ENCODE peak calls at places on chromosomes 13 and 19, in ten cellular contexts. F, O, M, K, R, Z, V, E, H and W are unnamed samples. For H3K4me1, the result is how much of the 10 kb centered on the place peaks cover.

GRCh38 chr19:10852941-10853340 is 4.7 kb downstream of the C19orf38 start:
- DNase-seq in F (no peak), O (no peak), M (no peak), K (no peak), R (no peak), Z (no peak), V (no peak), E (no peak), H (no peak), W (no peak)

GRCh38 chr13:62687727-62688126 is 1272.1 kb upstream of the PCDH20 start:
- DNase-seq in F (no peak), O (peak), M (no peak), K (no peak), R (no peak), Z (no peak), V (no peak), E (no peak), H (peak), W (no peak)

GRCh38 chr13:28322256-28322895 is 172.6 kb downstream of the FLT1 start:
- DNase-seq in F (no peak), O (no peak), M (no peak), K (no peak), R (peak), Z (no peak), V (peak), E (no peak), H (no peak), W (no peak)

GRCh38 chr13:73394066-73394465 is 335.3 kb downstream of the KLF5 start:
- DNase-seq in F (no peak), O (no peak), M (no peak), K (no peak), R (no peak), Z (no peak), V (no peak), E (no peak), H (no peak), W (no peak)

GRCh38 chr19:40090256-40091204 is at the start of gene ZNF780A:
- DNase-seq in F (peak), O (peak), M (peak), K (peak), R (peak), Z (peak), V (peak), E (peak), H (peak), W (peak)

GRCh38 chr19:56637976-56638555 is 4.9 kb upstream of the SMIM17 start:
- DNase-seq in F (no peak), O (peak), M (no peak), K (peak), R (no peak), Z (peak), V (peak), E (peak), H (peak), W (peak)

GRCh38 chr13:81304121-81304659 is 963.3 kb upstream of the SPRY2 start:
- DNase-seq in F (no peak), O (no peak), M (no peak), K (no peak), R (no peak), Z (no peak), V (no peak), E (no peak), H (no peak), W (no peak)

GRCh38 chr13:112449545-112449930 is 73.4 kb downstream of the SPACA7 start:
- DNase-seq in F (no peak), O (no peak), M (no peak), K (no peak), R (peak), Z (no peak), V (no peak), E (no peak), H (peak), W (no peak)

GRCh38 chr19:41877490-41877876 is 404 bp downstream of the CD79A start:
- DNase-seq in F (no peak), O (no peak), M (no peak), K (no peak), R (no peak), Z (no peak), V (no peak), E (no peak), H (no peak), W (no peak)

GRCh38 chr19:31285744-31286143 is 63.5 kb downstream of the TSHZ3 start:
- DNase-seq in F (no peak), O (peak), M (no peak), K (no peak), R (no peak), Z (no peak), V (peak), E (no peak), H (no peak), W (peak)
- H3K4me3 ChIP-seq in F (no peak), O (no peak), M (no peak), K (no peak), R (no peak), Z (no peak), V (peak), E (no peak), H (no peak), W (no peak)

GRCh38 chr19:29845576-29846176 is 33.9 kb downstream of the CCNE1 start:
- DNase-seq in F (no peak), O (peak), M (no peak), K (peak), R (peak), Z (peak), V (peak), E (no peak), H (peak), W (peak)
- H3K4me1 ChIP-seq in F (under half), O (under half), M (under half), K (under half), R (under half), Z (under half), V (under half), E (under half), H (under half), W (under half)

DNA sequence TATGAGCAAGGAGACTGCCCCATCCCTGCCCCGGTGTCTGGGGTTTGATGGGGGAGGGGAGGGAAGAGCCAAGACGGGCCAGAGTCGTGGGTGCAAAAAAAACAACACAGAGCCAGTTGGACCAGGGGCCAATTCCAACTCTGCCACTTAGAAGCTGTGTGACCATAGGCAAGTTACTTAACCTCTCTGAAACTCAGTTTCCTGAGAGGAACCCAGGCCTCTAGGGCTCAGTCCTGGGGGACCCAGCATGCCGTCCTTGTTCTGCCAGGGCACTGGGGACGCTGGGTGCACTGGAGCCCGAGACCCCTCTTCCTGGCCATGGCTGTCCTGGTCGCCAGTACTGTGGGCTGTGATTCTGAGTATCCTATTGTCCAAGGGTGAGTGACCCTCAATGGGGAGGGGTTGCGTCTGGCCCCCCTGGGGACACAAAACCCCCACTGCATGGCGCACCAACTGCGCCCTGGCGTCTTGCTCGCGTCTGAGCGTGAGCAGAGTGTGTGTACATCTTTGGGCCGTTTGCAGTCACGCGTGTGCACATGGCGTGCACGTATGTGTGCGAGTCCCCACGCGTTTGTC is 24.6 kb downstream of the CLEC4M start:
- DNase-seq in F (no peak), O (no peak), M (no peak), K (no peak), R (no peak), Z (no peak), V (no peak), E (no peak), H (no peak), W (no peak)
- H3K4me3 ChIP-seq in F (no peak), O (peak), M (peak), K (no peak), R (no peak), Z (no peak), V (no peak), E (no peak), H (no peak), W (no peak)

DNA sequence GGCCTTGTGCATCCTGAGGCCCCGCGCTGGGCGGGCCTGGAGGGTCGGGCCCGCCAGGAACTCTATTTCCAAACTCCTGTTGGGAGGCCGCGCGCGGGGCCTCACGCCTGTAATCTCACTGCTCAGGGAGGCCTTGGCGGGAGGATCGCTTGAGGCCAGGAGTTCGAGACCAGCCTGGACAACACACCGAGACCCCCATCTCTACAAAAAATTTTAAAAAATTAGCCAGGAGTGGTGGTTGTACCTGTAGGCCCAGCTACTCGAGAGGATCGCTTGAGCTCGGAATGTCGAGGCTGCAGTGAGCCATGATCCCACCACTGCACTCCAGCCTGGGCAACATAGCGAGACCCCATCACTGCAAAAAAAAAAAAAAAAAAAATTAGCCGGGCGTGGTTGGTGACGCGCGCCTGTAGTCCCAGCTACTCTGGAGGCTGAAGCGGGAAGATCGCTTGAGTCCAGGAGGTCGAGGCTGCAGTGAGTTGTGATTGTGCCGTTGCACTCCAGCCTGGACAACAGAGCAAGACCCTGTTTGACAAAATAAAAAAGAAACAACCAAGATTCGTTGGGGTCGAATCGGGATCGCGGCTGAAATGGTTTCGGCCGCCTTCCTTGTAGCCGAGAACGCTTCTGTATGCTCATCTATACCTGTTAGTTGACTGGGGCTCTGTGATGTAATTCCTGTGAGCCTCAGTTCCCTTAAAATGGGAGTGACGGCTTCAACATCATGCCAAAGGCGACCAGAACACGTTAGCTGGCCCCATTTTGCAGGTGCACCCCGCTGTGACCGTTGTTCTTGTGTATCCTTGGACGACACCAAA is 636 bp downstream of the SF3A2 start:
- DNase-seq in F (no peak), O (no peak), M (no peak), K (no peak), R (no peak), Z (no peak), V (peak), E (no peak), H (no peak), W (no peak)
- H3K4me1 ChIP-seq in F (under half), O (under half), M (under half), K (under half), R (under half), Z (under half), V (under half), E (half or more), H (under half), W (under half)

DNA sequence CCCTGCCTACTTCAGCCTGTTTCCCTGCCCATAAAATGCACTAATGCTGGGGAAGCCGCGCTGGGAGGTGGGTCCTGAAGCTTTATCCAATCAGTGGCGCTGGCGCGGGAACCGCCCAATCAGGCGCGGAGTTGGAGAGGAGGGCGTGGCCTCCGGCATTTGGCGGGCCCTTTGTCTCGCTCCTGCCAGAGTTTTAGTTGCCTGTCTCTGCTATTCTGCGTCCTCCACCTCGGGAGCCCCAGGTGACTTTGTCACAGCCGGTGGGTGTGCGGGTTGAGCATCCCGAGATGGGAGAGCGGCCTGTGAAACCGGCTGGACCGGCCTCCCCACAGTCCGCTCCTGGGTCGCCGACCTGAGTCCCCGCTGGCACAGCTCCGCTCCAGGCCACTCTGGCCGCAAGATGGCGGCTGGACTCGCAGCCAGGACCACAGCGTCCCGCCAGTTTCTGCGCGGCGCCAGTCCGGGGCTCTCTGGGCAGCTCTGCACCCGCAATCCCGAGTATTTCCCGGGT is 30.7 kb upstream of the ZNF429 start:
- DNase-seq in F (peak), O (peak), M (peak), K (peak), R (peak), Z (peak), V (peak), E (peak), H (peak), W (no peak)
- H3K4me3 ChIP-seq in F (peak), O (peak), M (peak), K (peak), R (peak), Z (no peak), V (peak), E (peak), H (peak), W (no peak)

GRCh38 chr13:64164435-64164834 is 2748.8 kb upstream of the PCDH20 start:
- DNase-seq in F (no peak), O (no peak), M (no peak), K (no peak), R (no peak), Z (no peak), V (no peak), E (peak), H (no peak), W (no peak)
- H3K4me1 ChIP-seq in F (under half), O (under half), M (under half), K (under half), R (under half), Z (under half), V (under half), E (under half), H (under half), W (under half)

GRCh38 chr13:109704771-109705628 is 81.4 kb downstream of the IRS2 start:
- DNase-seq in F (no peak), O (no peak), M (no peak), K (no peak), R (no peak), Z (peak), V (peak), E (peak), H (no peak), W (no peak)

GRCh38 chr13:109706015-109706715 is 80.2 kb downstream of the IRS2 start:
- DNase-seq in F (no peak), O (no peak), M (no peak), K (no peak), R (no peak), Z (no peak), V (no peak), E (no peak), H (no peak), W (no peak)

GRCh38 chr13:109703250-109703649 is 83.1 kb downstream of the IRS2 start:
- DNase-seq in F (no peak), O (no peak), M (no peak), K (no peak), R (no peak), Z (no peak), V (no peak), E (no peak), H (no peak), W (no peak)

GRCh38 chr13:109708014-109708617 is 78.3 kb downstream of the IRS2 start:
- DNase-seq in F (no peak), O (no peak), M (no peak), K (no peak), R (no peak), Z (no peak), V (no peak), E (no peak), H (no peak), W (no peak)

DNA sequence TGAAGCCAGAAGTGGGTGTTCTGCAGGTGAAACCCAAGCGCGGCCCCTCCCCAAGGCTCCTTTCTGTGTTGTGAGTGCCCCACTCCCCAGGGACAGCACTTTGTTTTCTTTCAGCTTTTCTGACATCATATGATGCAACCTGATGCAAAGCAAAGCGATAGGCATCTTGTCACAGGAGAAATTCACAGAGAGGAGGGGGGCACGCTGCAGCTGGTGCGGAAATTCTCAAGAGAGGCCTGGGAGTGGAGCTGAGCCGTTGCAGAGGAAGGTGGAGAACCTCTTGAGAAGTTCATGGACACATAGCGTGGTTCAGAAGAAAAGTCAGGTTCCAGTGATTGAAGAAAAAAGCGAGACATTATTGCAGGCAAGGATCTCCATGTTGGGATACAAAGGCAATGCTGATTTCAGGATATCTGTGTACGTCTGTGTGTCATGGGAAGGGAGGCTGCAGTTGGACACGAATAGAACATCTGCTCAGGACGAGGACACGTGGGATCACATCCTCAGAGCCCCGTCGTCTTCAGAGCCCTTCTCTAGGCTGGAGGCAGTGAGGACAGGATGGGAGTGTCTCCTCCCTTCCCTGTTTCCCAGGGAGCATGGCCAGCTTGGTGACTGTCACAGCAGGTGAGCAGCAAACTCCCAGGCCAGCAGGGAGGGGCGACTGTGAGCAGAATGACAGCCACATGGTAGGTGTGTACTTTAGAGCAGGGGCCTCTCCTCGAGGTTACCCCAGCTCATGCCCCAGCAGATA is 79.2 kb downstream of the IRS2 start:
- DNase-seq in F (no peak), O (no peak), M (no peak), K (no peak), R (no peak), Z (no peak), V (no peak), E (no peak), H (no peak), W (peak)
- H3K4me3 ChIP-seq in F (no peak), O (no peak), M (no peak), K (no peak), R (no peak), Z (no peak), V (no peak), E (no peak), H (no peak), W (no peak)

DNA sequence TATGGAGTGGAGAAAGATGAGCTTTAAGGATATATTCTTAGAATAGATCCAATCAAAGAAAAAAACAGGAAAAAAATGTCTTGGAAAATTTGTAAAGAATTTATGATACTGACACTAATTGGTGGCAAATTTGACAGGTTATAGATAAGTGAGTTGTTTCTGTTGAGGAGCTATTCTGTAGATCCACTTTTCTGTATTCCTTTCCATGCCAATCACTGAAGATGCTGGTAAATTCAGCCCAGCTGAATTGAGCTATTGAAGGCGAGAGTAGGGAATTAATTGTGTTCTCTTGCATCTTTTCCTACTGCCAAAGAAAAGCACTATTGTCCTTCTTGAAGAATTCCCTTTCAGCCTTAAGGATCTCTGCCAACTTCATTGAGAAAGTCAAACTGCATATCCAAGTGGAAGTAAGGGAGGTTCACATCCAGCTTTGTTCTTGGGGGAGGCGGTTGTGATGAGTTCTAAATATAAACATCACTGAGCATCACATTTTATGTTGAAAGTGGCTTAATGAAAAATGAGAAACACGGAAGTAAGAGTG is 113.1 kb downstream of the PCDH9 start:
- DNase-seq in F (no peak), O (peak), M (no peak), K (no peak), R (no peak), Z (no peak), V (no peak), E (no peak), H (no peak), W (no peak)
- H3K4me1 ChIP-seq in F (under half), O (under half), M (under half), K (under half), R (under half), Z (under half), V (under half), E (under half), H (under half), W (under half)

DNA sequence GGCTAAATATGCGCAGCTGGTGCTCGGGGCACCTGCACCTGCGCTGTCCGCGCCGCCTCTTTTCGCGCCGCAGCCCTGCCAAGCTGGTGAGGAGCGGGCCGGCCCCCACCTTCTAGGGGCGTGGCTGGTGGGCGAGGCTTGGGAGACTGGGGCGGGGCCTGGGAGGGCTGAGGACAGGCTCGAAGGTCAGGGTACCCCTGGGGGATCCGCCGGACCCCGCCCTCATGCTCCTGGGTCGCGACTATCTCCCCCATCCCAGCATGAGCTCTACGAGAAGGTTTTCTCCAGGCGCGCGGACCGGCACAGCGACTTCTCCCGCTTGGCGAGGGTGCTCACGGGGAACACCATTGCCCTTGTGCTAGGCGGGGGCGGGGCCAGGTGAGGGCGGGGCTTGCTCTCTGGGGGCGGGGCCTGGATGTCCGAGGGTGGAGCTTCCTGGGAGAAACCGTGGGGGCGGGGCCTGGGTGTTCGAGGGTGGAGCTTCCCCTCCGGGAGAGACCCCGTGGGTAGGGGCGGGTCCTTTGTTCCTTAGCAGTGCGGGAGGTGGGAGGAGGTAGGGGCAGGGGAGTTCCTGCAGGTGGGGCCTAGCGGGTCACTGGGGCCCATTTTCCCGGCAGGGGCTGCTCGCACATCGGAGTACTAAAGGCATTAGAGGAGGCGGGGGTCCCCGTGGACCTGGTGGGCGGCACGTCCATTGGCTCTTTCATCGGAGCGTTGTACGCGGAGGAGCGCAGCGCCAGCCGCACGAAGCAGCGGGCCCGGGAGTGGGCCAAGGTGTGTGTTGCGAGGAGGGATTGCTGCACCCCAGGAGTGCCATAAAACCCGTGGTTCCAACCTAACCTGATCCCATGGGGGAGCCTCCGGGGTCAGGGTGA is 19.7 kb downstream of the PNPLA6 start:
- DNase-seq in F (no peak), O (peak), M (no peak), K (peak), R (peak), Z (peak), V (peak), E (no peak), H (peak), W (no peak)
- H3K4me3 ChIP-seq in F (no peak), O (no peak), M (no peak), K (no peak), R (no peak), Z (no peak), V (no peak), E (no peak), H (no peak), W (no peak)